ENCODE peak calls at places on chromosomes 3 and 15, in five cellular contexts. J is transverse colon, C is suprapubic skin, M is GM12891, E is sigmoid colon. F is an unnamed sample.

GRCh38 chr15:95429345-95429744 is 901.2 kb upstream of the NR2F2 start:
- DNase-seq in J (no peak), C (no peak), M (no peak), E (no peak), F (no peak)

GRCh38 chr3:120497813-120498212 is 47.0 kb upstream of the FSTL1 start:
- DNase-seq in J (no peak), C (no peak), M (no peak), E (no peak), F (no peak)

GRCh38 chr3:58383904-58384303 is 49.7 kb downstream of the PDHB start:
- DNase-seq in J (no peak), C (no peak), M (no peak), E (no peak), F (no peak)

GRCh38 chr3:122572940-122573412 is 4.5 kb upstream of the PARP15 start:
- DNase-seq in J (no peak), C (no peak), M (no peak), E (no peak), F (no peak)

GRCh38 chr3:105173972-105174371 is 192.7 kb upstream of the ALCAM start:
- DNase-seq in J (no peak), C (no peak), M (no peak), E (no peak), F (no peak)

GRCh38 chr3:11953778-11954177 is 50.4 kb upstream of the SYN2 start:
- DNase-seq in J (no peak), C (no peak), M (no peak), E (no peak), F (no peak)

GRCh38 chr3:160780246-160780645 is 24.2 kb downstream of the PPM1L start:
- DNase-seq in J (no peak), C (no peak), M (no peak), E (no peak), F (no peak)

GRCh38 chr15:85742186-85742751 is 52.5 kb downstream of the KLHL25 start:
- DNase-seq in J (no peak), C (no peak), M (no peak), E (no peak), F (no peak)

GRCh38 chr3:59046839-59047238 is 3.0 kb downstream of the CFAP20DC start:
- DNase-seq in J (no peak), C (no peak), M (no peak), E (no peak), F (no peak)

GRCh38 chr15:81160312-81161214 is 26.5 kb downstream of the CFAP161 start:
- DNase-seq in J (peak; percentile 11), C (peak; percentile 87), M (no peak), E (peak; percentile 75), F (no peak)
- TF ChIP-seq POLR2AphosphoS5 in J (no peak), C (peak; percentile 33), M (no peak), E (no peak), F (peak; percentile 81)

GRCh38 chr15:67462802-67463201 is 58.1 kb upstream of the C15orf61 start:
- DNase-seq in J (no peak), C (no peak), M (no peak), E (no peak), F (no peak)

GRCh38 chr15:67463488-67463887 is 57.4 kb upstream of the C15orf61 start:
- DNase-seq in J (no peak), C (no peak), M (no peak), E (no peak), F (no peak)

GRCh38 chr15:67468431-67468830 is 52.5 kb upstream of the C15orf61 start:
- DNase-seq in J (no peak), C (no peak), M (no peak), E (no peak), F (no peak)

GRCh38 chr15:67461735-67462134 is 59.2 kb upstream of the C15orf61 start:
- DNase-seq in J (no peak), C (no peak), M (no peak), E (no peak), F (no peak)

DNA sequence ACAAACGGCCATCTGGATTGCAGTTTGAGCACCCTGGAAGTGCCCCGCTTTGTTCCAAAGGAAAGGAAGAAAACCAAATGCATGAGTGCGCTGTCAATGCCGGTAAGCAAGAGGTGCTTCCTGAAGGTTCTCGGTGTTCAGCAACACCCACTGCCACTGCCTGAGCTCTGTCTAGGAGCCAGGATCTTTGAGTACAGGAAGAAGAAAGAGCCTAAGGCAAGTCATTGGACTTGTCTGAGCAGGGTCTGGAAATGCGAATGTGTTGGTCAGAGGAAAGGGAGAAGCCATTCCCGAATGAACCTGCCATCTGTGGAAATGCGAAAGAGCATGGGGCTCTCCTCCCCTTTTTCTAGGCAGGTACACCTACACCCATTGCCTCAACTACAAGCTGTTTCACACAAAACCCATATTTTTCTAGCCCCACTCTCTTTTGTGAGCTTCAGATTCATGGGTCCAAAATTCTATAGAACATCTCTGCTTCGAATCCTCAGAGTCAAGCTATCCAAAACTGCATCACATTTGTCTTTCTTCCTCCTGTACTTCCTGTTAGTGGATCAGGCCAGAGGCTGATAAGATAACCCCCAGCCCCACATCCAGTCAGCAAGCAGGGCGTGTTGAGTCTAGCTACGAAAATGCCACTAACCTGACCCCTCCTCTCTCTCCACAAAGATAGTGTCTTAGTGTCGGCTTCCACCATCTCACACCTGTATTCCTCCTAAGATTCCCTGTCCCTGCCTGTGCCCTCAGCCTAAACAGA is 55.6 kb upstream of the C15orf61 start:
- DNase-seq in J (no peak), C (no peak), M (no peak), E (no peak), F (no peak)
- TF ChIP-seq POLR2AphosphoS5 in J (no peak), C (no peak), M (no peak), E (no peak), F (no peak)

DNA sequence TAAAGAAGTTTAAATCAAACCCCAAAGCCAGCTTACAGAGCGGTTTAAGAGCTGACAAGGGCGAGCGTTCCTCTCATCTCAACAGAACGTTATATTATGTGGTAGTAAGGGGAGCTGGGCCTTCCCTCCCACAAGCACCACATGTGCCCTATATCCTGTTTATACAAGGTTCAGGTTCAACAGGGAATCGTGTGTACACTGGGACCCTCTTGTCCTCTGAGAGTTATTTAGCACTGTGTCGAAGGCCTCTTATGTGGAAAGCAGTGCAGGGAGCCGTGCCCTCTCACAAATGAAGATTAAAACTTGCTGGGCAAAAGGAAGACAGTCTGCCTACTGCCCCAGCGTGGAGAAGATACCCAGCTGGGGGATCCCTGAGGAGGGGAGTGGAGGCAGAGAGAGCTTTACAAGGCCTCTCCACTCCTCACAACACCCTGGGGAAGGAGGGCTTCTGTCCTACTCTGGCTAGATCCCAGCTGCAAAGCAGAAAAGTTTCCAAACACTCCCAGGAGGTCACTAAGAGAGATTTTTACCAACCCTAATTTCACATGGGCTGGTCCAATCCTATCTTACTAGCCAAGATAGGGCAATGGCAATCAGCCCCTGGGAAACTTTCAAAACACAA is 2.9 kb downstream of the TLE3 start:
- DNase-seq in J (no peak), C (no peak), M (no peak), E (no peak), F (no peak)
- TF ChIP-seq POLR2AphosphoS5 in J (no peak), C (no peak), M (no peak), E (no peak), F (peak; percentile 18)

GRCh38 chr15:41946970-41947369 is 25.4 kb downstream of the EHD4 start:
- DNase-seq in J (no peak), C (no peak), M (no peak), E (no peak), F (no peak)
- TF ChIP-seq POLR2AphosphoS5 in J (no peak), C (no peak), M (peak; percentile 24), E (no peak), F (no peak)

DNA sequence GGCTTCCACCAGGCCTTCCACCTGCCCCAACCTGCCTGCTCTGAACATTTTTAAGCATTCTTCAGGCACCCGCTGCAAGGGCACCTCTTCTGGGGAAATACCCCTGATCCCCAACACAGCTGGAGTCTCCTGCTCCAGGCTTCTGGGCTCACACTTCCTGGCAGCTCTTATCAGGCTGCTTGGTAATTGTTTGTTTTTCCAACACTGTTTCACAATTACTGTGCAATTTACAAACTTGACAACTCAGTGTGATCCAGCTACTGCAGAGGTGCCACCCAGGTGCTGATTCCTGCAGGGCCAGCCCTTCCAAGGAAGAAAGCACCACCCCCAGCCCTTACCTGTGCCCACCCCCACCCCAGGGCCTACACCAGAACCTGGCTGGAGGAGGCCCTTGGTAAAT is 66.6 kb downstream of the MAGEF1 start:
- DNase-seq in J (peak; percentile 27), C (no peak), M (no peak), E (no peak), F (no peak)
- TF ChIP-seq POLR2AphosphoS5 in J (no peak), C (no peak), M (no peak), E (no peak), F (no peak)

GRCh38 chr15:29788433-29789034 is 33.7 kb downstream of the TJP1 start:
- DNase-seq in J (no peak), C (no peak), M (no peak), E (no peak), F (no peak)

GRCh38 chr15:29784413-29784812 is 37.9 kb downstream of the TJP1 start:
- DNase-seq in J (no peak), C (no peak), M (no peak), E (no peak), F (no peak)

GRCh38 chr15:29789871-29790270 is 32.4 kb downstream of the TJP1 start:
- DNase-seq in J (no peak), C (no peak), M (no peak), E (no peak), F (no peak)

GRCh38 chr15:29787767-29788166 is 34.5 kb downstream of the TJP1 start:
- DNase-seq in J (no peak), C (no peak), M (no peak), E (no peak), F (no peak)

DNA sequence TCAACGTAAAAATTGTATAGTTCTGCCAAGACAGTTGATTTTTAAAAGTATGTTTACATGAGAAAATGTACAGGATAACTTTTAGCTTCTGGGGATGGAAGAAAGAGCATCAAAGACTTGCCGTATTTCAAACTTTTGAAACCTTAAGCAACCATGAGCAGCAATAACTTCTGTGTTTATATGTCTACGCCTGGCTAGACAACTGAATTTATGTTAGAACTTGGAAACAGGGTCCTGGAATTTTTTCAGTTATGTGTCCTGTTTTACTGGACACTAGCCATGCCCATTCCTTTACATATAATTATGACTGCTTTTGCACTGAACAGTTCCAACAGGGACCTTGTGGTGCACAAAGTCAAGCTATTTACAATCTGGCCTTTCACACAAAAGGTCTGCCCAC is 37.2 kb downstream of the TJP1 start:
- DNase-seq in J (no peak), C (no peak), M (no peak), E (no peak), F (no peak)
- TF ChIP-seq POLR2AphosphoS5 in J (no peak), C (no peak), M (no peak), E (peak; percentile 13), F (no peak)